ENCODE peak calls at places on chromosomes 12 and 14, in six cellular contexts. A is effector CD4-positive, alpha-beta T cell; T is AG09309; E is stimulated activated CD4-positive, alpha-beta T cell treated with anti-CD3 and anti-CD28 coated beads, TNF-alpha, amount 100 ng/mL, for 24 hours; Q is cardiac fibroblast; K is GM10248. S is an unnamed sample.

GRCh38 chr14:85296466-85297210 is 233.3 kb upstream of the FLRT2 start:
- DNase-seq in A (no peak), T (peak), E (no peak), Q (peak), K (no peak), S (no peak)

GRCh38 chr12:25552681-25553080 is 402 bp downstream of the LMNTD1 start:
- DNase-seq in A (no peak), T (no peak), E (no peak), Q (no peak), K (no peak), S (no peak)

GRCh38 chr14:61838661-61839060 is 76.4 kb downstream of the SNAPC1 start:
- DNase-seq in A (no peak), T (no peak), E (no peak), Q (peak), K (no peak), S (no peak)

GRCh38 chr12:31017535-31017934 is 56.1 kb upstream of the DDX11 start:
- DNase-seq in A (no peak), T (no peak), E (no peak), Q (no peak), K (no peak), S (no peak)

GRCh38 chr14:95796846-95797245 is 79.8 kb upstream of the TUNAR start:
- DNase-seq in A (no peak), T (no peak), E (no peak), Q (no peak), K (no peak), S (no peak)

GRCh38 chr12:48104531-48104930 is 1.3 kb downstream of the SENP1 start:
- DNase-seq in A (no peak), T (no peak), E (no peak), Q (no peak), K (no peak), S (no peak)

GRCh38 chr14:75334191-75335051 is 55.8 kb downstream of the FOS start:
- DNase-seq in A (peak), T (no peak), E (peak), Q (peak), K (peak), S (peak)

GRCh38 chr12:59938190-59938962 is 342.5 kb downstream of the SLC16A7 start:
- DNase-seq in A (no peak), T (no peak), E (no peak), Q (no peak), K (no peak), S (no peak)

GRCh38 chr14:22112004-22112403 is 438.4 kb upstream of the OR4E1 start:
- DNase-seq in A (peak), T (no peak), E (no peak), Q (no peak), K (peak), S (peak)

GRCh38 chr12:118061011-118061875 is at the start of gene WSB2:
- DNase-seq in A (peak), T (no peak), E (peak), Q (peak), K (peak), S (peak)

GRCh38 chr12:91274886-91275285 is 92.3 kb upstream of the DCN start:
- DNase-seq in A (no peak), T (peak), E (no peak), Q (peak), K (no peak), S (no peak)

GRCh38 chr12:50677858-50678257 is 86.0 kb upstream of the ATF1 start:
- DNase-seq in A (no peak), T (no peak), E (no peak), Q (peak), K (no peak), S (no peak)

GRCh38 chr14:105050551-105050897 is 14.7 kb downstream of the GPR132 start:
- DNase-seq in A (no peak), T (no peak), E (no peak), Q (peak), K (no peak), S (no peak)

GRCh38 chr14:55355922-55356321 is 55.7 kb downstream of the ATG14 start:
- DNase-seq in A (no peak), T (no peak), E (no peak), Q (no peak), K (no peak), S (no peak)

GRCh38 chr12:79932393-79932792 is 2.5 kb downstream of the PPP1R12A start:
- DNase-seq in A (no peak), T (no peak), E (no peak), Q (no peak), K (no peak), S (no peak)